ENCODE peak calls at places on chromosomes 5 and 9, in ten cellular contexts. R is NCI-H1092 treated with DMSO at 0.1 percent for 48 hours; O is fibroblast of the aortic adventitia; E is AG08396; C is cerebellum; X is HCT116; M is GM03348; Q is psoas muscle; I is NCI-H2171 treated with DMSO at 0.1 percent for 48 hours; K is activated CD8-positive, alpha-beta memory T cell treated with anti-CD3 and anti-CD28 coated beads for 4 hours. Y is an unnamed sample.

GRCh38 chr5:147567917-147568598 is 58.2 kb upstream of the DPYSL3 start:
- DNase-seq in Q (no peak), O (peak; percentile 77), R (no peak), X (no peak), K (no peak), I (no peak), M (peak; percentile 54), E (peak; percentile 11), C (no peak), Y (peak; percentile 68)

GRCh38 chr5:177232761-177233160 is 70.8 kb downstream of the RAB24 start:
- DNase-seq in K (no peak), O (peak; percentile 15), Q (no peak), R (no peak), I (no peak), M (peak; percentile 66), E (peak; percentile 31), C (no peak), X (no peak), Y (peak; percentile 41)

GRCh38 chr5:73973135-73973534 is 347.1 kb downstream of the ARHGEF28 start:
- DNase-seq in Q (no peak), K (no peak), R (no peak), M (no peak), E (no peak), C (no peak), O (no peak), I (no peak), X (no peak), Y (no peak)

GRCh38 chr9:137982132-137982666 is 104.6 kb downstream of the CACNA1B start:
- DNase-seq in R (no peak), O (no peak), C (no peak), X (peak; percentile 21), K (no peak), Q (no peak), M (no peak), E (no peak), I (peak; percentile 70), Y (no peak)

GRCh38 chr5:99331061-99331460 is 402.3 kb upstream of the CHD1 start:
- DNase-seq in Q (no peak), K (no peak), O (no peak), X (no peak), R (peak; percentile 77), M (no peak), E (no peak), C (no peak), I (no peak), Y (no peak)

GRCh38 chr5:132487095-132487428 is 3.5 kb downstream of the IRF1 start:
- DNase-seq in O (no peak), M (no peak), I (no peak), X (no peak), C (no peak), Q (no peak), R (no peak), K (no peak), E (no peak), Y (no peak)

GRCh38 chr5:163434410-163434866 is 3.0 kb upstream of the CCNG1 start:
- DNase-seq in X (no peak), C (no peak), M (no peak), I (no peak), Q (no peak), O (peak; percentile 61), R (no peak), E (no peak), K (peak; percentile 5), Y (no peak)

GRCh38 chr5:144189800-144190429 is 19.2 kb downstream of the KCTD16 start:
- DNase-seq in X (no peak), K (peak; percentile 73), I (no peak), O (peak; percentile 92), C (no peak), E (no peak), Q (no peak), M (no peak), R (no peak), Y (peak; percentile 42)

GRCh38 chr5:37054391-37054790 is 177.8 kb downstream of the NIPBL start:
- DNase-seq in K (no peak), Q (no peak), E (no peak), O (peak; percentile 10), M (no peak), X (no peak), R (no peak), I (no peak), C (no peak), Y (peak; percentile 6)

GRCh38 chr9:96376926-96377874 is 6.3 kb downstream of the SLC35D2 start:
- DNase-seq in Q (no peak), E (peak; percentile 37), K (no peak), R (no peak), X (no peak), O (peak; percentile 93), I (no peak), C (no peak), M (peak; percentile 54), Y (peak; percentile 51)

GRCh38 chr9:110142868-110143866 is 64.8 kb downstream of the C9orf152 start:
- DNase-seq in O (peak; percentile 46), R (no peak), Q (no peak), C (no peak), X (no peak), K (no peak), I (peak; percentile 26), M (no peak), E (no peak), Y (no peak)

GRCh38 chr9:125820100-125820804 is 73.1 kb downstream of the PBX3 start:
- DNase-seq in R (no peak), M (no peak), X (no peak), O (peak; percentile 44), Q (no peak), E (no peak), C (no peak), I (peak; percentile 10), K (no peak), Y (no peak)

GRCh38 chr5:58672521-58672920 is 89.6 kb downstream of the RAB3C start:
- DNase-seq in C (no peak), O (no peak), Q (no peak), R (no peak), M (no peak), I (no peak), X (no peak), E (no peak), K (no peak), Y (no peak)

GRCh38 chr5:72291601-72292000 is 28.4 kb downstream of the MRPS27 start:
- DNase-seq in I (peak; percentile 60), X (no peak), R (no peak), K (no peak), C (no peak), Q (no peak), E (no peak), O (no peak), M (no peak), Y (no peak)